ENCODE peak calls at places on chromosomes 16 and 17, in five cellular contexts. C is stimulated activated CD8-positive, alpha-beta memory T cell treated with anti-CD3 and anti-CD28 coated beads, Interleukin-4, amount 100 ng/mL, for 1 hour; B is WTC11; Z is adrenal gland; E is retina. H is an unnamed sample.

GRCh38 chr16:30903596-30903995 is 7.2 kb downstream of the CTF1 start:
- DNase-seq in C (no peak), B (no peak), Z (peak; percentile 81), E (no peak), H (no peak)

GRCh38 chr16:27267037-27267677 is 1.4 kb downstream of the NSMCE1 start:
- DNase-seq in C (no peak), B (no peak), Z (peak; percentile 25), E (no peak), H (no peak)

GRCh38 chr17:1252203-1252608 is 18.0 kb upstream of the BHLHA9 start:
- DNase-seq in C (no peak), B (no peak), Z (no peak), E (no peak), H (no peak)

GRCh38 chr16:1430759-1431496 is at the start of gene PERCC1:
- DNase-seq in C (no peak), B (no peak), Z (no peak), E (peak; percentile 94), H (no peak)

GRCh38 chr16:17635183-17635582 is 164.4 kb upstream of the XYLT1 start:
- DNase-seq in C (no peak), B (no peak), Z (no peak), E (no peak), H (no peak)

GRCh38 chr17:50815400-50815799 is 20.0 kb upstream of the WFIKKN2 start:
- DNase-seq in C (no peak), B (no peak), Z (no peak), E (no peak), H (no peak)

GRCh38 chr16:67669499-67670101 is 3.0 kb downstream of the C16orf86 start:
- DNase-seq in C (no peak), B (no peak), Z (no peak), E (no peak), H (no peak)

GRCh38 chr17:73323622-73324455 is 12.0 kb upstream of the CDC42EP4 start:
- DNase-seq in C (no peak), B (no peak), Z (no peak), E (peak; percentile 51), H (no peak)

GRCh38 chr17:2580641-2581040 is 12.8 kb upstream of the PAFAH1B1 start:
- DNase-seq in C (no peak), B (no peak), Z (peak; percentile 7), E (peak; percentile 29), H (no peak)

GRCh38 chr16:4859900-4860255 is 12.6 kb downstream of the UBN1 start:
- DNase-seq in C (no peak), B (no peak), Z (no peak), E (no peak), H (no peak)

GRCh38 chr16:69406780-69407331 is 17.6 kb upstream of the CYB5B start:
- DNase-seq in C (no peak), B (no peak), Z (no peak), E (no peak), H (no peak)

GRCh38 chr16:10922328-10923145 is 19.7 kb downstream of the DEXI start:
- DNase-seq in C (no peak), B (no peak), Z (peak; percentile 93), E (no peak), H (no peak)

GRCh38 chr17:37429442-37429841 is 22.8 kb downstream of the TADA2A start:
- DNase-seq in C (no peak), B (no peak), Z (no peak), E (no peak), H (no peak)

GRCh38 chr17:62847426-62847825 is 39.3 kb upstream of the MARCHF10 start:
- DNase-seq in C (no peak), B (no peak), Z (peak; percentile 28), E (no peak), H (no peak)

GRCh38 chr16:87206646-87207451 is 110.3 kb downstream of the C16orf95 start:
- DNase-seq in C (no peak), B (no peak), Z (no peak), E (no peak), H (peak; percentile 65)

GRCh38 chr17:38613981-38614779 is 8.4 kb upstream of the SRCIN1 start:
- DNase-seq in C (no peak), B (no peak), Z (no peak), E (no peak), H (no peak)

H was measured in fibroblast of the conjunctiva.